ENCODE peak calls at places on chromosomes 11 and 22, in four cellular contexts. A is heart left ventricle; E is mesendoderm; Z is CD8-positive, alpha-beta memory T cell. N is an unnamed sample.

GRCh38 chr22:20980938-20981722 is 967 bp upstream of the LZTR1 start:
- DNase-seq in Z (no peak), E (no peak), A (no peak), N (no peak)

GRCh38 chr22:32444068-32444467 is 20.2 kb downstream of the BPIFC start:
- DNase-seq in Z (no peak), E (peak; percentile 43), A (no peak), N (peak; percentile 41)

GRCh38 chr11:36948445-36949171 is 350.6 kb upstream of the RAG2 start:
- DNase-seq in A (no peak), Z (no peak), E (peak; percentile 7), N (no peak)

GRCh38 chr11:117479372-117479771 is 151.7 kb downstream of the CEP164 start:
- DNase-seq in A (no peak), Z (no peak), E (no peak), N (peak; percentile 89)

GRCh38 chr11:118305726-118306125 is 1.2 kb downstream of the CD3E start:
- DNase-seq in Z (no peak), E (no peak), A (no peak), N (no peak)

GRCh38 chr22:46022881-46023512 is 46.0 kb upstream of the WNT7B start:
- DNase-seq in Z (no peak), A (no peak), E (no peak), N (no peak)

GRCh38 chr11:8045839-8046238 is 35.2 kb upstream of the TUB start:
- DNase-seq in E (peak; percentile 29), A (no peak), Z (no peak), N (no peak)

GRCh38 chr22:30362632-30363281 is 6.0 kb downstream of the CCDC157 start:
- DNase-seq in A (no peak), E (peak; percentile 81), Z (no peak), N (peak; percentile 84)

GRCh38 chr22:37824674-37825641 is 1.8 kb downstream of the GALR3 start:
- DNase-seq in Z (no peak), A (no peak), E (peak; percentile 51), N (peak; percentile 91)

GRCh38 chr22:19107730-19108074 is 14.5 kb downstream of the DGCR2 start:
- DNase-seq in Z (no peak), E (no peak), A (no peak), N (no peak)

GRCh38 chr22:24205438-24206189 is 24.3 kb downstream of the SUSD2 start:
- DNase-seq in Z (no peak), E (no peak), A (no peak), N (peak; percentile 24)

GRCh38 chr11:122020902-122021301 is 95.1 kb downstream of the BLID start:
- DNase-seq in A (no peak), E (no peak), Z (no peak), N (no peak)

GRCh38 chr11:47886096-47886495 is 37.9 kb upstream of the NUP160 start:
- DNase-seq in Z (no peak), A (no peak), E (no peak), N (no peak)

GRCh38 chr22:45421349-45422057 is 8.0 kb downstream of the RIBC2 start:
- DNase-seq in A (no peak), Z (no peak), E (no peak), N (no peak)

GRCh38 chr11:18669211-18669593 is 29.4 kb upstream of the TMEM86A start:
- DNase-seq in A (no peak), Z (no peak), E (no peak), N (no peak)

GRCh38 chr11:113176971-113177370 is 137.4 kb upstream of the TTC12 start:
- DNase-seq in E (peak; percentile 54), A (no peak), Z (no peak), N (no peak)

GRCh38 chr22:44888491-44888941 is 121.3 kb downstream of the PHF21B start:
- DNase-seq in E (peak; percentile 47), Z (no peak), A (no peak), N (peak; percentile 89)

GRCh38 chr11:93013646-93014045 is 44.2 kb downstream of the MTNR1B start:
- DNase-seq in Z (no peak), E (no peak), A (no peak), N (no peak)

GRCh38 chr11:118217575-118217974 is 7.2 kb downstream of the JAML start:
- DNase-seq in Z (no peak), A (no peak), E (no peak), N (no peak)

GRCh38 chr11:126413843-126414405 is 58.4 kb downstream of the ST3GAL4 start:
- DNase-seq in E (no peak), Z (no peak), A (no peak), N (no peak)

GRCh38 chr11:11843642-11844041 is 1.9 kb downstream of the USP47 start:
- DNase-seq in Z (no peak), A (no peak), E (no peak), N (no peak)
- H3K4me3 ChIP-seq in Z (peak overlapping the region; percentile 52), A (peak overlapping the region; percentile 69), E (no peak overlapping the region), N (no peak overlapping the region)

GRCh38 chr11:61201476-61201875 is 1.8 kb upstream of the PGA3 start:
- DNase-seq in A (no peak), E (no peak), Z (no peak), N (no peak)

GRCh38 chr11:61195016-61195695 is 8.2 kb upstream of the PGA3 start:
- DNase-seq in E (no peak), Z (no peak), A (no peak), N (no peak)

GRCh38 chr11:61198391-61198790 is 4.9 kb upstream of the PGA3 start:
- DNase-seq in Z (no peak), E (no peak), A (no peak), N (no peak)

GRCh38 chr11:61195710-61196109 is 7.6 kb upstream of the PGA3 start:
- DNase-seq in A (no peak), Z (no peak), E (no peak), N (no peak)

DNA sequence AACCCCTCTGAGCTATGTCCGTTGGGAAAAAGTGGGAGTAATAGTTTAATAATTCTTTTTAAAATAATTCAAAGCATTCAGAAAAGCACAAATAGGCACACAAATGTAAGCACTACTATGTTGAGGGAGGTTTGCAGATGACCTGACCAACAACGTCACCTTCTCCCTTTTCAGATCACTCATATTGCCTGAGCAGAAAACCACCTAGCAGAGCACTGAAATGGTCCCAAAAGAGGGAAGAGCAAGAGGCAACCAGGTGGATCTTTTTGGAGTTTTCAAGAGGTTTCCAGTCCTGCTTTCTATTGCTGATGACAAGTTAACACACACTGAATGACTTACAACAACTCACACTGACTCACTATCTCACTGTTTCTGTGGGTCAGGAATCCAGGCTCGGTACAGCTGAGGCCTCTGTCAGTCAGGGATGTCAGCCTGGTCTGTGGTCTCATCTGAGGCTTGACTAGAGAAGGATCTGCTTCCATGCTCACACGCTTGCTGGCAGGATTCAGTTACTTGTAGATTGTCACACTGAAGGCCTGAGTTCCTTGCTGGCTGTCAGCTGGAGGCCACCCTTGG is 4.3 kb upstream of the PGA3 start:
- DNase-seq in E (no peak), A (no peak), Z (no peak), N (no peak)
- H3K36me3 ChIP-seq in E (no peaks in the 10 kb centered on the region), A (no peaks in the 10 kb centered on the region), Z (no peaks in the 10 kb centered on the region), N (no peaks in the 10 kb centered on the region)

GRCh38 chr11:82738116-82738515 is 4.5 kb upstream of the FAM181B start:
- DNase-seq in Z (no peak), E (no peak), A (no peak), N (peak; percentile 25)
- H3K27me3 ChIP-seq in Z (peaks cover 6% of the 10 kb centered on the region), E (peaks cover 2% of the 10 kb centered on the region), A (peaks cover 5% of the 10 kb centered on the region), N (peaks cover 10% of the 10 kb centered on the region)

GRCh38 chr11:96337541-96338530 is 5.2 kb downstream of the MAML2 start:
- DNase-seq in Z (no peak), A (no peak), E (no peak), N (no peak)
- H3K4me3 ChIP-seq in Z (peak overlapping the region; percentile 99), A (peak overlapping the region; percentile 76), E (no peak overlapping the region), N (no peak overlapping the region)

DNA sequence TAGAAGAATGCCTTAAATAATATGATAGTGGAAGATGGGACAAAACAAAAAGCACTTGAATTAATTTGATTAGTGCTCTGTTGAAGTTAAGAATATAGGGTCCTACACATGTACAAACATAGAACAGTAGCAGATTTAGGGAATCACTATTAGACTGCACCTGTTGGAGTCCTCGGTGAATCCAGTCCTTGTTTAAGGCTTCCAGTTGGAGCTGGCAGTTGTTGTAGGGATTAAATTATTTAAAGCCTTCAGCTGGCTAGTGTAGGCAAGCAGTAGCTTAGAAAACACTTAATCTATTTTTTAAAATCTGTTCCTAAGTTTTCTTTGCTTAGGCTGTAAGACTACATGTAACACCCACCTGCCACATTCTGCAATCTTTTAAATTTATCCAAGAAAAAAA is 24.5 kb upstream of the CSTF3 start:
- DNase-seq in A (no peak), Z (no peak), E (no peak), N (no peak)
- H3K36me3 ChIP-seq in A (no peaks in the 10 kb centered on the region), Z (no peaks in the 10 kb centered on the region), E (no peaks in the 10 kb centered on the region), N (no peaks in the 10 kb centered on the region)

DNA sequence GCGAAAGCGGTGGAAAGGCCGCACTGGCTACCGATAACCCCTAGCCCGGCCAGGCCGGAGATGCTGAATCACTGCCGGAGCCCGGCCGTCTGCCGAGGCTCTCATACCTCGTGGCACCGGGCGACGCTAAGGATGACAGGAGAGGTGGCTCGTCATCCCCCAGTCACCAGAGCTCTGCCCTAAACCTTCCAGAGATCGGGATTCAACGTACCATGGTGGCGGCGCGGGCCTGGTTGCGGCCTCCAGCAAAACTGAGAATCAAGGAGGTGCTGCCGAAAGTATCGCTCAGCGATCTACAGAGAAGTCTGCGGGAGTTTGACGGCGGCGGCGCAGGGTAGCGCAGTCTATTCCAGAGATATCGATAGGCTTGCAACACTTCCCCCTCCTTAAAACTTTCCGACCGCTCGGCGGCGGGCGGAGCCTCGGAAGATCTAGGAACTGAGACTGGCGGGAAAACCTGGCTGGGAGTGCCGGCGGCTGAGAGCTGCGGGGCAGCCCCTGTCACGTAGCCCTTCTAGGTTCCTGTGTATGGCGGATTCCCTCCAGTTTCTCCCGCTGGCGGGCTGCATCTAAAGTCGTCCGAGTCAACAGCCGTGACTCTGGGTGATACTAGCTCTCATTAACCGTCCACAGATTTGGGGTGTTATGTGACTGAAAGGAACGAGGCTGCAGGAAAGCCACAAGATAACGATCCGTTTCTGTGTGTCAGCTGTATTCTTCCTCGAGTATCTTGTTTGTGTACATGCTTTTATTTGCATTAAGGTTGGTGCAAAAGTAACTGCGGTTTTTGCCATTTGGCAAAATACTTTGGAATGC is at the start of gene PSMA1:
- DNase-seq in A (peak; percentile 95), Z (peak; percentile 89), E (peak; percentile 99), N (peak; percentile 92)
- H3K27me3 ChIP-seq in A (no peaks in the 10 kb centered on the region), Z (no peaks in the 10 kb centered on the region), E (no peaks in the 10 kb centered on the region), N (no peaks in the 10 kb centered on the region)

GRCh38 chr11:76680517-76681425 is 10.2 kb upstream of the LRRC32 start:
- DNase-seq in E (peak; percentile 84), A (peak; percentile 78), Z (peak; percentile 31), N (peak; percentile 98)
- H3K4me3 ChIP-seq in E (no peak overlapping the region), A (no peak overlapping the region), Z (no peak overlapping the region), N (no peak overlapping the region)

GRCh38 chr11:3221408-3222002 is 2.9 kb upstream of the MRGPRG start:
- DNase-seq in A (peak; percentile 10), Z (no peak), E (no peak), N (peak; percentile 62)

GRCh38 chr11:3218483-3219280 is at the start of gene MRGPRG:
- DNase-seq in A (peak; percentile 14), Z (no peak), E (no peak), N (peak; percentile 47)

GRCh38 chr11:3219281-3219892 is 774 bp upstream of the MRGPRG start:
- DNase-seq in E (no peak), Z (no peak), A (peak; percentile 8), N (peak; percentile 48)

GRCh38 chr11:3220521-3221407 is 2.2 kb upstream of the MRGPRG start:
- DNase-seq in Z (no peak), A (peak; percentile 11), E (no peak), N (peak; percentile 67)

GRCh38 chr11:3220101-3220500 is 1.5 kb upstream of the MRGPRG start:
- DNase-seq in A (peak; percentile 8), Z (no peak), E (no peak), N (peak; percentile 47)
- H3K36me3 ChIP-seq in A (no peaks in the 10 kb centered on the region), Z (no peaks in the 10 kb centered on the region), E (no peaks in the 10 kb centered on the region), N (no peaks in the 10 kb centered on the region)

N was measured in H7.